ENCODE peak calls at places on chromosome 12, in ten cellular contexts. W is transverse colon; Q is left colon; F is T follicular helper cell; E is NCI-H460; V is Daoy; G is GM06990; T is T-cell; Z is stimulated activated naive B cell treated with anti-CD40 and anti-IgM and Interleukin-4, amounts not matched to agents 10 μg/mL and 1 μg/mL and 100 μg/mL, for 72 hours; S is NCI-H1105. N is an unnamed sample.

GRCh38 chr12:129002447-129002846 is 149.2 kb downstream of the GLT1D1 start:
- DNase-seq in Q (no peak), S (no peak), W (no peak), V (no peak), Z (no peak), F (no peak), G (no peak), T (no peak), E (no peak), N (no peak)

GRCh38 chr12:13304924-13305323 is 108.4 kb downstream of the EMP1 start:
- DNase-seq in W (no peak), E (no peak), Z (no peak), T (no peak), Q (no peak), G (no peak), S (no peak), V (no peak), F (no peak), N (no peak)

GRCh38 chr12:92431146-92431545 is 271.6 kb upstream of the PLEKHG7 start:
- DNase-seq in E (no peak), F (no peak), V (peak; percentile 35), G (no peak), Q (no peak), S (no peak), T (no peak), W (peak; percentile 32), Z (no peak), N (peak; percentile 31)

GRCh38 chr12:108827941-108828340 is 29.4 kb downstream of the SSH1 start:
- DNase-seq in W (no peak), Z (no peak), T (no peak), F (no peak), S (no peak), E (no peak), Q (no peak), G (no peak), V (no peak), N (no peak)

GRCh38 chr12:108620236-108620879 is 13.3 kb downstream of the SELPLG start:
- DNase-seq in F (no peak), S (no peak), Q (no peak), T (no peak), Z (no peak), G (no peak), E (no peak), V (no peak), W (no peak), N (no peak)

GRCh38 chr12:5960783-5961182 is 15.7 kb upstream of the ANO2 start:
- DNase-seq in Q (no peak), G (no peak), W (no peak), T (no peak), F (no peak), Z (no peak), S (no peak), V (no peak), E (no peak), N (no peak)

GRCh38 chr12:66693901-66694513 is 15.1 kb upstream of the GRIP1 start:
- DNase-seq in V (peak; percentile 59), G (no peak), E (peak; percentile 65), F (no peak), W (no peak), S (peak; percentile 67), Z (peak; percentile 27), Q (no peak), T (no peak), N (peak; percentile 94)

GRCh38 chr12:93183940-93184663 is 193.6 kb upstream of the NUDT4 start:
- DNase-seq in S (no peak), T (no peak), W (no peak), E (no peak), Z (peak; percentile 42), G (peak; percentile 44), V (no peak), F (no peak), Q (no peak), N (no peak)

GRCh38 chr12:3684449-3685051 is 68.4 kb downstream of the CRACR2A start:
- DNase-seq in G (no peak), Z (no peak), E (no peak), W (no peak), Q (no peak), S (no peak), T (no peak), F (no peak), V (no peak), N (no peak)

GRCh38 chr12:121364657-121365265 is 12.6 kb upstream of the ANAPC5 start:
- DNase-seq in E (no peak), W (no peak), F (no peak), S (no peak), Q (no peak), V (peak; percentile 91), G (no peak), T (no peak), Z (no peak), N (no peak)

GRCh38 chr12:1130164-1130563 is 139.1 kb downstream of the ERC1 start:
- DNase-seq in G (no peak), Q (peak; percentile 82), V (peak; percentile 41), W (peak; percentile 80), T (no peak), S (no peak), F (no peak), Z (no peak), E (no peak), N (peak; percentile 51)